ENCODE peak calls at places on chromosome X, in seven cellular contexts. One of them, this sample, is unnamed.

GRCh38 chrX:154019061-154019621 is 561 bp downstream of the IRAK1 start:
- DNase-seq in GM12891: no peak
- DNase-seq in suprapubic skin: no peak
- DNase-seq in transverse colon: peak
- DNase-seq in K562: peak
- DNase-seq in prostate gland: no peak
- DNase-seq in GM23338: peak
- DNase-seq in this sample: no peak

GRCh38 chrX:39577206-39577605 is 520.6 kb downstream of the BCOR start:
- DNase-seq in GM12891: no peak
- DNase-seq in suprapubic skin: no peak
- DNase-seq in transverse colon: no peak
- DNase-seq in K562: no peak
- DNase-seq in prostate gland: no peak
- DNase-seq in GM23338: no peak
- DNase-seq in this sample: no peak

GRCh38 chrX:103211012-103211715 is 3.7 kb upstream of the BEX4 start:
- DNase-seq in GM12891: no peak
- DNase-seq in suprapubic skin: no peak
- DNase-seq in transverse colon: peak
- DNase-seq in K562: peak
- DNase-seq in prostate gland: peak
- DNase-seq in GM23338: peak
- DNase-seq in this sample: peak

GRCh38 chrX:80139564-80139963 is 125.0 kb downstream of the TBX22 start:
- DNase-seq in GM12891: no peak
- DNase-seq in suprapubic skin: no peak
- DNase-seq in transverse colon: no peak
- DNase-seq in K562: no peak
- DNase-seq in prostate gland: no peak
- DNase-seq in GM23338: peak
- DNase-seq in this sample: no peak

GRCh38 chrX:8025705-8026104 is 98.5 kb upstream of the PNPLA4 start:
- DNase-seq in GM12891: no peak
- DNase-seq in suprapubic skin: no peak
- DNase-seq in transverse colon: no peak
- DNase-seq in K562: no peak
- DNase-seq in prostate gland: no peak
- DNase-seq in GM23338: no peak
- DNase-seq in this sample: no peak

GRCh38 chrX:49754238-49754857 is 58.6 kb upstream of the PAGE1 start:
- DNase-seq in GM12891: peak
- DNase-seq in suprapubic skin: no peak
- DNase-seq in transverse colon: peak
- DNase-seq in K562: peak
- DNase-seq in prostate gland: peak
- DNase-seq in GM23338: peak
- DNase-seq in this sample: peak

GRCh38 chrX:153651540-153652079 is 4.6 kb downstream of the DUSP9 start:
- DNase-seq in GM12891: no peak
- DNase-seq in suprapubic skin: no peak
- DNase-seq in transverse colon: no peak
- DNase-seq in K562: no peak
- DNase-seq in prostate gland: no peak
- DNase-seq in GM23338: peak
- DNase-seq in this sample: peak

GRCh38 chrX:38129366-38129765 is 91.3 kb downstream of the SRPX start:
- DNase-seq in GM12891: no peak
- DNase-seq in suprapubic skin: no peak
- DNase-seq in transverse colon: no peak
- DNase-seq in K562: no peak
- DNase-seq in prostate gland: no peak
- DNase-seq in GM23338: no peak
- DNase-seq in this sample: no peak

GRCh38 chrX:20595928-20596550 is 329.3 kb upstream of the RPS6KA3 start:
- DNase-seq in GM12891: no peak
- DNase-seq in suprapubic skin: no peak
- DNase-seq in transverse colon: no peak
- DNase-seq in K562: no peak
- DNase-seq in prostate gland: no peak
- DNase-seq in GM23338: peak
- DNase-seq in this sample: no peak

GRCh38 chrX:109843963-109844751 is 111.1 kb upstream of the ACSL4 start:
- DNase-seq in GM12891: no peak
- DNase-seq in suprapubic skin: no peak
- DNase-seq in transverse colon: no peak
- DNase-seq in K562: no peak
- DNase-seq in prostate gland: peak
- DNase-seq in GM23338: no peak
- DNase-seq in this sample: no peak

GRCh38 chrX:68881911-68882310 is 53.1 kb downstream of the EFNB1 start:
- DNase-seq in GM12891: no peak
- DNase-seq in suprapubic skin: no peak
- DNase-seq in transverse colon: no peak
- DNase-seq in K562: no peak
- DNase-seq in prostate gland: no peak
- DNase-seq in GM23338: no peak
- DNase-seq in this sample: no peak

GRCh38 chrX:149803458-149804062 is 21.8 kb downstream of the MAGEA9 start:
- DNase-seq in GM12891: no peak
- DNase-seq in suprapubic skin: no peak
- DNase-seq in transverse colon: no peak
- DNase-seq in K562: no peak
- DNase-seq in prostate gland: no peak
- DNase-seq in GM23338: no peak
- DNase-seq in this sample: no peak

GRCh38 chrX:821311-822178 is 191.0 kb downstream of the SHOX start:
- DNase-seq in GM12891: no peak
- DNase-seq in suprapubic skin: no peak
- DNase-seq in transverse colon: no peak
- DNase-seq in K562: no peak
- DNase-seq in prostate gland: no peak
- DNase-seq in GM23338: no peak
- DNase-seq in this sample: no peak

GRCh38 chrX:38154818-38155217 is 65.9 kb downstream of the SRPX start:
- DNase-seq in GM12891: no peak
- DNase-seq in suprapubic skin: no peak
- DNase-seq in transverse colon: no peak
- DNase-seq in K562: no peak
- DNase-seq in prostate gland: no peak
- DNase-seq in GM23338: no peak
- DNase-seq in this sample: no peak

GRCh38 chrX:41594634-41595033 is 94.1 kb upstream of the GPR34 start:
- DNase-seq in GM12891: no peak
- DNase-seq in suprapubic skin: no peak
- DNase-seq in transverse colon: no peak
- DNase-seq in K562: no peak
- DNase-seq in prostate gland: no peak
- DNase-seq in GM23338: no peak
- DNase-seq in this sample: no peak
- TF ChIP-seq POLR2AphosphoS5 in GM12891: no peak
- TF ChIP-seq POLR2AphosphoS5 in suprapubic skin: no peak
- TF ChIP-seq POLR2AphosphoS5 in transverse colon: no peak
- TF ChIP-seq POLR2AphosphoS5 in K562: no peak
- TF ChIP-seq POLR2AphosphoS5 in prostate gland: no peak
- TF ChIP-seq POLR2AphosphoS5 in GM23338: no peak
- TF ChIP-seq POLR2AphosphoS5 in this sample: no peak

GRCh38 chrX:136170109-136170800 is 22.9 kb downstream of the FHL1 start:
- DNase-seq in GM12891: no peak
- DNase-seq in suprapubic skin: no peak
- DNase-seq in transverse colon: no peak
- DNase-seq in K562: no peak
- DNase-seq in prostate gland: no peak
- DNase-seq in GM23338: no peak
- DNase-seq in this sample: peak

GRCh38 chrX:136176399-136176825 is 29.1 kb downstream of the FHL1 start:
- DNase-seq in GM12891: no peak
- DNase-seq in suprapubic skin: no peak
- DNase-seq in transverse colon: no peak
- DNase-seq in K562: no peak
- DNase-seq in prostate gland: no peak
- DNase-seq in GM23338: no peak
- DNase-seq in this sample: peak

GRCh38 chrX:136166221-136166855 is 19.0 kb downstream of the FHL1 start:
- DNase-seq in GM12891: no peak
- DNase-seq in suprapubic skin: no peak
- DNase-seq in transverse colon: no peak
- DNase-seq in K562: peak
- DNase-seq in prostate gland: no peak
- DNase-seq in GM23338: peak
- DNase-seq in this sample: peak

GRCh38 chrX:136168929-136169735 is 21.8 kb downstream of the FHL1 start:
- DNase-seq in GM12891: no peak
- DNase-seq in suprapubic skin: peak
- DNase-seq in transverse colon: peak
- DNase-seq in K562: peak
- DNase-seq in prostate gland: no peak
- DNase-seq in GM23338: peak
- DNase-seq in this sample: peak

DNA sequence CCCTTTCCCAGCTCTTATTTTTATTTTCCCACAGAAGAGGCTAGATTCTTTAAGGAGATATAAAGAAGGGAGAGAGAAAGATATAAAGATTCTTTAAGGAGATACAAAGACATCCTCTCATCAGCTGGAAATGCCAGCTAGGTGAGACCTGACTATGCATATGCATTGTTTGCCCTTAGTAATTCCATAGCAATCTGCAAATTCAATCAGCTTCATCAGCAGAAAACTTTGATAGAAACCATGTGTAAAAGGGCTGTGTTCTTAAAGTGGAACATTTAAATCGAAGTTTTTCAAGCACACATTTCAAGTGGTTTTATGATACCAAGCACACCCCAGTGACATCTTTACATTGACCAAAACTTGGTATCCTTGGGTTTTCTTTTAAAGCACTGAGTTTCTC is 24.1 kb downstream of the FHL1 start:
- DNase-seq in GM12891: no peak
- DNase-seq in suprapubic skin: no peak
- DNase-seq in transverse colon: no peak
- DNase-seq in K562: no peak
- DNase-seq in prostate gland: no peak
- DNase-seq in GM23338: no peak
- DNase-seq in this sample: no peak
- TF ChIP-seq POLR2AphosphoS5 in GM12891: no peak
- TF ChIP-seq POLR2AphosphoS5 in suprapubic skin: no peak
- TF ChIP-seq POLR2AphosphoS5 in transverse colon: no peak
- TF ChIP-seq POLR2AphosphoS5 in K562: no peak
- TF ChIP-seq POLR2AphosphoS5 in prostate gland: no peak
- TF ChIP-seq POLR2AphosphoS5 in GM23338: no peak
- TF ChIP-seq POLR2AphosphoS5 in this sample: no peak

DNA sequence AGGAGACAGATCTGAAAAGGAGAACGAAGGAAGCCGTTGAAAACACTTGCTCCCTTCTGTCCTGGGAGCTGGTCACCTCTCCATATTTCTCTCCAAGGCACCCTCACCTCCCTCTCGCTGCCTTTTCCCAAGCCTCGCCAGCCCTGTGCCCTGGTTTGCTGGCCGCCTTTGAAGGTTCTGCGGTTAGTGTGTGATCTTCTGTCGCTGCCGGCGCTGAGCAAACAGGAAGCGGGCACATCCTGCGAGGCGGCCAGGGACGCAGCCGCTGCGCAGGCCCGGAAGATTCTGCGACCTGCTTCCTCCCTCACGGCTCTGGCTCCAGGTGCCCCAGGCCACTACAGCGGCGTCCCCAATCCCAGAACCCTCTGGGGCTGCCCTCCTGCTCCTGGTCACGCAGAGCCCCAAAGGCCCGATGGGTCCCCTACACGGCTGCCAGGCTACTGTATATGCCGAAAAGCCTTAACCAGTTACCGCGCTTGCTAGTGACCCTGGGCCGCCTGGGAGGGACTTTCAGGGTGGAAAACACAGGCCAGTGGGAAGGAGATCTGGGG is 2.5 kb upstream of the SASH3 start:
- DNase-seq in GM12891: no peak
- DNase-seq in suprapubic skin: no peak
- DNase-seq in transverse colon: peak
- DNase-seq in K562: no peak
- DNase-seq in prostate gland: peak
- DNase-seq in GM23338: no peak
- DNase-seq in this sample: no peak
- TF ChIP-seq POLR2AphosphoS5 in GM12891: peak
- TF ChIP-seq POLR2AphosphoS5 in suprapubic skin: no peak
- TF ChIP-seq POLR2AphosphoS5 in transverse colon: no peak
- TF ChIP-seq POLR2AphosphoS5 in K562: no peak
- TF ChIP-seq POLR2AphosphoS5 in prostate gland: no peak
- TF ChIP-seq POLR2AphosphoS5 in GM23338: no peak
- TF ChIP-seq POLR2AphosphoS5 in this sample: no peak

DNA sequence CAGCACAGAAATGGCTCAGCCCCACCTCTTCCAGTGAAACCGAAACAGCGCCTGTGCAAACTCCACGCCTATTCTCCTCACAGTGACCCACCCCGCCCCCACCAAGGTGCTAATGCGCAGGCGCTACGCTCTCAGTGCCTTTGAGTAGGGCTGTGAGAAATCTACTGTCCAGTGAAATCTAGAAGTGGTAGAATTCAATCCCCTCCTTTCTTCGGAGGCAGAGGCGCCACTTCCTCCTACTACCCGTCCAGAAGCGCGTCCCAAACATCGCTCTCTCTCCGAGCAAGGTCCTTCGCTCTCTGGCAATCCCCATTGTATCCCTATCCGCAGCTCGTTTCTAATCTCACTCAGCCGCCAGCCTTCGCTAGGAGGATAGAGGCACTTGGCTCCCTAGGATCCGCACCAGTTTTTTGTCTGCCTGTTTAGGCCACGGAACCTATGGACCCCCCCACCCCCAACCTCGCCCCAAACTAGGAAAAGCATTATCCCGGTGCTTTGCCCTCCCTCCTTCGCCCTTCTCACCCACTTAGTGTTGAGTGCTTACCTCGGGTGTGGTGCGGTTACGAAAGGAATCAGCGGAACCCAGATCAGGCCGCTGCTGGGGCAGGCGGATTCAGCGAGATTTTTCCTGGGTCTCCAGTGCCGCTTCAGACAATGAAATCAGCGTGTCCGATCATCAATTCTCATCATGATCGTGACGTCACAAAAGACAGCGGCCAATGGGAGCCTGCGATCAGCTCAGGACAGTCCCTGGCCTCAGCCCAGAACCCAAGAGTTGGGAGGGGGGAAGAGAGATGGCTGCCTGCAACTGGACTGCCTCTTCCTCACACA is at the start of gene HDX:
- DNase-seq in GM12891: peak
- DNase-seq in suprapubic skin: peak
- DNase-seq in transverse colon: peak
- DNase-seq in K562: no peak
- DNase-seq in prostate gland: peak
- DNase-seq in GM23338: peak
- DNase-seq in this sample: peak
- TF ChIP-seq POLR2AphosphoS5 in GM12891: peak
- TF ChIP-seq POLR2AphosphoS5 in suprapubic skin: no peak
- TF ChIP-seq POLR2AphosphoS5 in transverse colon: peak
- TF ChIP-seq POLR2AphosphoS5 in K562: no peak
- TF ChIP-seq POLR2AphosphoS5 in prostate gland: peak
- TF ChIP-seq POLR2AphosphoS5 in GM23338: peak
- TF ChIP-seq POLR2AphosphoS5 in this sample: peak

DNA sequence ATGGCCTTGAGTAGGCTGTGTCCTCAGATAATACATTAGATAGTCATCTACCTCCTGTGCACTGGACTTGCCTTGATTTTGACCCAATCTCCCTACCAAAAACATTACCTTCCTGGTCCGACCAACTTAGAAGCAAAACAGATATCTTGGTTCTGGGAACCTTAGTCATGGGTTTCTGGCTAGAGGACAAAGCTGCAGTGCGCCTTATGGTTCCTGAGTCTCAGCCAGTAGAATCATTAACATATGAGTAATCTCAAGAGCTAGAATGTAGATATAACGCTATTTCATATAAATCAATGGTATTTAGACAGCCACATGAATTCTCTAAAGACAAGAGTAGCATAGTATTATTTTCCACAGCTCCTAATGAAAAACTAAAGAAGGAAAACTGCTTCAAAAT is 83.1 kb downstream of the GRIA3 start:
- DNase-seq in GM12891: no peak
- DNase-seq in suprapubic skin: no peak
- DNase-seq in transverse colon: no peak
- DNase-seq in K562: no peak
- DNase-seq in prostate gland: no peak
- DNase-seq in GM23338: no peak
- DNase-seq in this sample: no peak
- TF ChIP-seq POLR2AphosphoS5 in GM12891: no peak
- TF ChIP-seq POLR2AphosphoS5 in suprapubic skin: no peak
- TF ChIP-seq POLR2AphosphoS5 in transverse colon: no peak
- TF ChIP-seq POLR2AphosphoS5 in K562: no peak
- TF ChIP-seq POLR2AphosphoS5 in prostate gland: no peak
- TF ChIP-seq POLR2AphosphoS5 in GM23338: no peak
- TF ChIP-seq POLR2AphosphoS5 in this sample: no peak

This sample was measured in sigmoid colon.